ENCODE peak calls at places on chromosomes 11 and 22, in five cellular contexts. One of them, this sample, is unnamed.

GRCh38 chr22:40429481-40429880 is 59.1 kb downstream of the SGSM3 start:
- DNase-seq in IMR-90: no peak
- DNase-seq in neuronal stem cell: no peak
- DNase-seq in mesenchymal stem cell: no peak
- DNase-seq in H1: no peak
- DNase-seq in this sample: no peak

GRCh38 chr11:14075118-14075601 is 112.6 kb downstream of the SPON1 start:
- DNase-seq in IMR-90: no peak
- DNase-seq in neuronal stem cell: no peak
- DNase-seq in mesenchymal stem cell: no peak
- DNase-seq in H1: no peak
- DNase-seq in this sample: no peak

GRCh38 chr22:36692280-36692679 is 11.3 kb downstream of the CACNG2 start:
- DNase-seq in IMR-90: no peak
- DNase-seq in neuronal stem cell: no peak
- DNase-seq in mesenchymal stem cell: no peak
- DNase-seq in H1: no peak
- DNase-seq in this sample: no peak

GRCh38 chr22:29205598-29206371 is at the start of gene EMID1:
- DNase-seq in IMR-90: peak; percentile 9
- DNase-seq in neuronal stem cell: peak; percentile 46
- DNase-seq in mesenchymal stem cell: peak; percentile 42
- DNase-seq in H1: peak; percentile 77
- DNase-seq in this sample: peak; percentile 62

GRCh38 chr11:92130432-92130831 is 94.2 kb upstream of the FAT3 start:
- DNase-seq in IMR-90: peak; percentile 8
- DNase-seq in neuronal stem cell: no peak
- DNase-seq in mesenchymal stem cell: no peak
- DNase-seq in H1: no peak
- DNase-seq in this sample: no peak

GRCh38 chr11:57667715-57668466 is at the start of gene ZDHHC5:
- DNase-seq in IMR-90: peak; percentile 100
- DNase-seq in neuronal stem cell: peak; percentile 99
- DNase-seq in mesenchymal stem cell: peak; percentile 99
- DNase-seq in H1: peak; percentile 97
- DNase-seq in this sample: peak; percentile 99

GRCh38 chr11:32792948-32793475 is 1.4 kb downstream of the CCDC73 start:
- DNase-seq in IMR-90: peak; percentile 27
- DNase-seq in neuronal stem cell: peak; percentile 27
- DNase-seq in mesenchymal stem cell: peak; percentile 46
- DNase-seq in H1: peak; percentile 80
- DNase-seq in this sample: peak; percentile 36

GRCh38 chr11:95849087-95849825 is 59.0 kb downstream of the CEP57 start:
- DNase-seq in IMR-90: peak; percentile 82
- DNase-seq in neuronal stem cell: peak; percentile 12
- DNase-seq in mesenchymal stem cell: peak; percentile 76
- DNase-seq in H1: peak; percentile 48
- DNase-seq in this sample: peak; percentile 35

GRCh38 chr11:11243790-11244469 is 109.1 kb downstream of the CSNK2A3 start:
- DNase-seq in IMR-90: no peak
- DNase-seq in neuronal stem cell: peak; percentile 68
- DNase-seq in mesenchymal stem cell: peak; percentile 85
- DNase-seq in H1: peak; percentile 67
- DNase-seq in this sample: peak; percentile 72

GRCh38 chr11:33222052-33222451 is 35.1 kb upstream of the HIPK3 start:
- DNase-seq in IMR-90: no peak
- DNase-seq in neuronal stem cell: no peak
- DNase-seq in mesenchymal stem cell: no peak
- DNase-seq in H1: no peak
- DNase-seq in this sample: no peak

GRCh38 chr22:23897320-23897719 is 3.1 kb downstream of the MIF start:
- DNase-seq in IMR-90: no peak
- DNase-seq in neuronal stem cell: no peak
- DNase-seq in mesenchymal stem cell: no peak
- DNase-seq in H1: no peak
- DNase-seq in this sample: no peak

GRCh38 chr11:29125621-29126020 is 891.2 kb downstream of the KCNA4 start:
- DNase-seq in IMR-90: no peak
- DNase-seq in neuronal stem cell: no peak
- DNase-seq in mesenchymal stem cell: no peak
- DNase-seq in H1: no peak
- DNase-seq in this sample: no peak

GRCh38 chr11:18907391-18907790 is 31.8 kb downstream of the MRGPRX1 start:
- DNase-seq in IMR-90: no peak
- DNase-seq in neuronal stem cell: no peak
- DNase-seq in mesenchymal stem cell: no peak
- DNase-seq in H1: no peak
- DNase-seq in this sample: no peak

GRCh38 chr11:15878756-15879155 is 477.6 kb downstream of the SOX6 start:
- DNase-seq in IMR-90: no peak
- DNase-seq in neuronal stem cell: no peak
- DNase-seq in mesenchymal stem cell: no peak
- DNase-seq in H1: no peak
- DNase-seq in this sample: no peak

GRCh38 chr11:119338318-119338890 is 2.3 kb downstream of the C1QTNF5 start:
- DNase-seq in IMR-90: no peak
- DNase-seq in neuronal stem cell: peak; percentile 88
- DNase-seq in mesenchymal stem cell: no peak
- DNase-seq in H1: peak; percentile 92
- DNase-seq in this sample: peak; percentile 89

GRCh38 chr11:12528487-12528886 is 145.7 kb upstream of the TEAD1 start:
- DNase-seq in IMR-90: no peak
- DNase-seq in neuronal stem cell: no peak
- DNase-seq in mesenchymal stem cell: no peak
- DNase-seq in H1: no peak
- DNase-seq in this sample: no peak

GRCh38 chr11:65814131-65814959 is 19.4 kb upstream of the SNX32 start:
- DNase-seq in IMR-90: peak; percentile 28
- DNase-seq in neuronal stem cell: no peak
- DNase-seq in mesenchymal stem cell: no peak
- DNase-seq in H1: no peak
- DNase-seq in this sample: no peak

GRCh38 chr11:62648185-62648966 is 2.0 kb upstream of the GANAB start:
- DNase-seq in IMR-90: no peak
- DNase-seq in neuronal stem cell: no peak
- DNase-seq in mesenchymal stem cell: no peak
- DNase-seq in H1: no peak
- DNase-seq in this sample: no peak

GRCh38 chr11:62648967-62649364 is 2.6 kb upstream of the GANAB start:
- DNase-seq in IMR-90: no peak
- DNase-seq in neuronal stem cell: no peak
- DNase-seq in mesenchymal stem cell: no peak
- DNase-seq in H1: no peak
- DNase-seq in this sample: no peak

GRCh38 chr11:62654297-62654696 is 1.2 kb upstream of the INTS5 start:
- DNase-seq in IMR-90: no peak
- DNase-seq in neuronal stem cell: no peak
- DNase-seq in mesenchymal stem cell: no peak
- DNase-seq in H1: no peak
- DNase-seq in this sample: no peak

GRCh38 chr11:62649486-62649885 is 3.1 kb upstream of the GANAB start:
- DNase-seq in IMR-90: no peak
- DNase-seq in neuronal stem cell: no peak
- DNase-seq in mesenchymal stem cell: no peak
- DNase-seq in H1: no peak
- DNase-seq in this sample: no peak

GRCh38 chr11:62652156-62653006 is 721 bp downstream of the INTS5 start:
- DNase-seq in IMR-90: no peak
- DNase-seq in neuronal stem cell: no peak
- DNase-seq in mesenchymal stem cell: no peak
- DNase-seq in H1: no peak
- DNase-seq in this sample: no peak
- H2BK5ac ChIP-seq in IMR-90: peak overlapping the region; percentile 65
- H2BK5ac ChIP-seq in neuronal stem cell: no peak overlapping the region
- H2BK5ac ChIP-seq in mesenchymal stem cell: no peak overlapping the region
- H2BK5ac ChIP-seq in H1: peak overlapping the region; percentile 38
- H2BK5ac ChIP-seq in this sample: no peak overlapping the region

GRCh38 chr11:100687032-100687629 is at the start of gene ARHGAP42:
- DNase-seq in IMR-90: peak; percentile 48
- DNase-seq in neuronal stem cell: peak; percentile 46
- DNase-seq in mesenchymal stem cell: peak; percentile 74
- DNase-seq in H1: peak; percentile 86
- DNase-seq in this sample: peak; percentile 91
- H2BK5ac ChIP-seq in IMR-90: peak within 1 kb of the TSS; percentile 67
- H2BK5ac ChIP-seq in neuronal stem cell: peak within 1 kb of the TSS; percentile 39
- H2BK5ac ChIP-seq in mesenchymal stem cell: peak within 1 kb of the TSS; percentile 89
- H2BK5ac ChIP-seq in H1: peak within 1 kb of the TSS; percentile 86
- H2BK5ac ChIP-seq in this sample: peak within 1 kb of the TSS; percentile 69

GRCh38 chr11:117333921-117334320 is 6.3 kb downstream of the CEP164 start:
- DNase-seq in IMR-90: no peak
- DNase-seq in neuronal stem cell: no peak
- DNase-seq in mesenchymal stem cell: no peak
- DNase-seq in H1: no peak
- DNase-seq in this sample: no peak

GRCh38 chr11:117334896-117335295 is 7.2 kb downstream of the CEP164 start:
- DNase-seq in IMR-90: no peak
- DNase-seq in neuronal stem cell: no peak
- DNase-seq in mesenchymal stem cell: no peak
- DNase-seq in H1: no peak
- DNase-seq in this sample: no peak

GRCh38 chr11:117332843-117333242 is 5.2 kb downstream of the CEP164 start:
- DNase-seq in IMR-90: no peak
- DNase-seq in neuronal stem cell: no peak
- DNase-seq in mesenchymal stem cell: no peak
- DNase-seq in H1: no peak
- DNase-seq in this sample: no peak

GRCh38 chr11:117335399-117335798 is 7.7 kb downstream of the CEP164 start:
- DNase-seq in IMR-90: no peak
- DNase-seq in neuronal stem cell: no peak
- DNase-seq in mesenchymal stem cell: no peak
- DNase-seq in H1: no peak
- DNase-seq in this sample: no peak

GRCh38 chr11:117337061-117337460 is 9.4 kb downstream of the CEP164 start:
- DNase-seq in IMR-90: no peak
- DNase-seq in neuronal stem cell: no peak
- DNase-seq in mesenchymal stem cell: no peak
- DNase-seq in H1: no peak
- DNase-seq in this sample: no peak
- H2BK5ac ChIP-seq in IMR-90: no peak overlapping the region
- H2BK5ac ChIP-seq in neuronal stem cell: no peak overlapping the region
- H2BK5ac ChIP-seq in mesenchymal stem cell: no peak overlapping the region
- H2BK5ac ChIP-seq in H1: no peak overlapping the region
- H2BK5ac ChIP-seq in this sample: no peak overlapping the region

GRCh38 chr11:73734996-73735395 is 25.9 kb downstream of the RAB6A start:
- DNase-seq in IMR-90: peak; percentile 34
- DNase-seq in neuronal stem cell: no peak
- DNase-seq in mesenchymal stem cell: peak; percentile 43
- DNase-seq in H1: no peak
- DNase-seq in this sample: no peak
- H2BK5ac ChIP-seq in IMR-90: peak overlapping the region; percentile 11
- H2BK5ac ChIP-seq in neuronal stem cell: no peak overlapping the region
- H2BK5ac ChIP-seq in mesenchymal stem cell: no peak overlapping the region
- H2BK5ac ChIP-seq in H1: no peak overlapping the region
- H2BK5ac ChIP-seq in this sample: no peak overlapping the region

DNA sequence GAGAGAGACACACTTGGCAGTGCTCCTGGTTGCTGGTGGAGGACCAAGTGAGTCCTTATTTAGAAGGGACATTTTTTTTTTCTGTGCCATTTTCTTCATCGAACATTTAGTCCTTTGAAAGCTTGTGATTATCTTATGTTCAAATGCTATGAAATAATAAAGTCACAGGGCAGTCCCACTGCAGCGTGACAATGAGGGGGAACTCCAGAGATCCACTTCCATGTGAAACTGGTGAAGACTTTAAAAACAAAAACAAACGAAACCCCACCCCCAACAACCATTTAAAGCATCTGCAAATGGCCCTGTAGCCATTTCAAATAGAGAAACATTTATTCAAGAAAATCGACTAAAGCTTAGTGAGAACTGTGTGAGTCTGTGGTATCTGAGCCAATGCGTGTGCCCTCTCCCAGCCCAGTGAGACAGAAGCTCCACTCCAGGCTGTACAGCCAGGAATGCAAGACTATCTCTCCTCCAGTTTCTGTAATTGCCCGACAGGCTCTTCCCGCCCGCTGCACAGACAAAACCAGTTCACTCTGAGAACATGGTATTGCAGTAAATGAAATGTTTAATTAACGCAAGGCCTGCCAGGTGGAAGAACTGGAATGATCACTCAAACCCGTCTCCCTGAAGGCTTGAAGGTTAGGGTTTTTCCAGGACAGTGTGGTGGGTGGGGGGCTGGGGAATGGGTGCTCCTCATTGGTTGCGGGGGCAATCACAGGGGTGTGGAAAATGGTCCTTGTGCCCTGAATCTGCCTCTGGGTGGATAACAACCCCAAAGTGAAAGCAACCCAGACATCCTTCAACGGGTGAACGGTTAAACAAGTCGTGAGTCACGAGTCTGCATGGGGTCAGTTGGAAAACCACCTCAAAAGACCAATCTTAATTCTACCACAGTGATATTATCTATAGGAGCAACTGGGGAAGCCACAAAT is 8.4 kb downstream of the KRTAP5-6 start:
- DNase-seq in IMR-90: no peak
- DNase-seq in neuronal stem cell: no peak
- DNase-seq in mesenchymal stem cell: peak; percentile 27
- DNase-seq in H1: no peak
- DNase-seq in this sample: no peak
- H2BK5ac ChIP-seq in IMR-90: no peak overlapping the region
- H2BK5ac ChIP-seq in neuronal stem cell: no peak overlapping the region
- H2BK5ac ChIP-seq in mesenchymal stem cell: no peak overlapping the region
- H2BK5ac ChIP-seq in H1: no peak overlapping the region
- H2BK5ac ChIP-seq in this sample: no peak overlapping the region

DNA sequence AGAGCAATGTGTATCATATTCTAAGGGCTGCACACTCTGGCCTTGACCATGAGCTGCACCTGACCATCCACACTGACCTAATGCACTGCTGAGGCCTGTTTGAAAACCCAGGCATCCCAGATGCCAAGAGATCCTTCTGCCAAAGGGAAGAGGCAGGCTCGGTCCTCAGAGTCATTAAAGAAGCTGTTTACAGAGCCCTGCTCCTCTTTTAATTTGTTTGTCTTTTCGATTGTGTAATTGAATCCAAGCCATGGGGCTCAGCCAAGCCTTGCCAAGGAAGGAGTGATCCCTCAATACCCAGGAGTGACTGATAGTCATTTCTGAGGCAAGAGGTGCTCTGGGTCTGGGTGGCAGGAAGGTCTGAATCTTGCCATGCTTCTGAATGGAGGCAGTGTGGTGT is 94.5 kb upstream of the ISX start:
- DNase-seq in IMR-90: no peak
- DNase-seq in neuronal stem cell: no peak
- DNase-seq in mesenchymal stem cell: no peak
- DNase-seq in H1: no peak
- DNase-seq in this sample: no peak
- H2BK5ac ChIP-seq in IMR-90: no peak overlapping the region
- H2BK5ac ChIP-seq in neuronal stem cell: no peak overlapping the region
- H2BK5ac ChIP-seq in mesenchymal stem cell: no peak overlapping the region
- H2BK5ac ChIP-seq in H1: no peak overlapping the region
- H2BK5ac ChIP-seq in this sample: no peak overlapping the region